ENCODE peak calls at places on chromosomes 3 and 15, in nine cellular contexts. One of them, this sample, is unnamed.
A peak's percentile ranks its signal among the peaks of the same experiment; 100 is the strongest.

GRCh38 chr15:77897896-77898406 is 179.6 kb downstream of the TBC1D2B start:
- DNase-seq in H9: no peak
- DNase-seq in transverse colon: no peak
- DNase-seq in psoas muscle: peak; percentile 12
- DNase-seq in vagina: no peak
- DNase-seq in testis: no peak
- DNase-seq in CD8-positive, alpha-beta memory T cell: no peak
- DNase-seq in heart left ventricle: no peak
- DNase-seq in body of pancreas: no peak
- DNase-seq in this sample: no peak

GRCh38 chr3:144053121-144053520 is 81.5 kb downstream of the DIPK2A start:
- DNase-seq in CD8-positive, alpha-beta memory T cell: no peak
- DNase-seq in vagina: no peak
- DNase-seq in testis: no peak
- DNase-seq in heart left ventricle: no peak
- DNase-seq in psoas muscle: no peak
- DNase-seq in H9: no peak
- DNase-seq in transverse colon: no peak
- DNase-seq in body of pancreas: no peak
- DNase-seq in this sample: no peak

GRCh38 chr3:118472586-118472985 is 562.1 kb downstream of the IGSF11 start:
- DNase-seq in vagina: no peak
- DNase-seq in testis: no peak
- DNase-seq in CD8-positive, alpha-beta memory T cell: no peak
- DNase-seq in transverse colon: no peak
- DNase-seq in body of pancreas: no peak
- DNase-seq in heart left ventricle: no peak
- DNase-seq in H9: no peak
- DNase-seq in psoas muscle: no peak
- DNase-seq in this sample: no peak

GRCh38 chr15:50222181-50222580 is 40.2 kb downstream of the SLC27A2 start:
- DNase-seq in heart left ventricle: no peak
- DNase-seq in body of pancreas: no peak
- DNase-seq in testis: no peak
- DNase-seq in psoas muscle: no peak
- DNase-seq in transverse colon: no peak
- DNase-seq in vagina: no peak
- DNase-seq in H9: no peak
- DNase-seq in CD8-positive, alpha-beta memory T cell: no peak
- DNase-seq in this sample: no peak

GRCh38 chr3:123871946-123872345 is 12.2 kb downstream of the MYLK start:
- DNase-seq in transverse colon: no peak
- DNase-seq in body of pancreas: no peak
- DNase-seq in vagina: no peak
- DNase-seq in CD8-positive, alpha-beta memory T cell: no peak
- DNase-seq in H9: no peak
- DNase-seq in heart left ventricle: no peak
- DNase-seq in testis: no peak
- DNase-seq in psoas muscle: no peak
- DNase-seq in this sample: no peak

GRCh38 chr15:79967331-79968182 is 3.4 kb downstream of the BCL2A1 start:
- DNase-seq in vagina: no peak
- DNase-seq in transverse colon: no peak
- DNase-seq in heart left ventricle: no peak
- DNase-seq in testis: no peak
- DNase-seq in psoas muscle: no peak
- DNase-seq in body of pancreas: no peak
- DNase-seq in CD8-positive, alpha-beta memory T cell: no peak
- DNase-seq in H9: no peak
- DNase-seq in this sample: no peak

GRCh38 chr3:32797776-32798175 is 20.0 kb upstream of the TRIM71 start:
- DNase-seq in psoas muscle: no peak
- DNase-seq in CD8-positive, alpha-beta memory T cell: no peak
- DNase-seq in transverse colon: no peak
- DNase-seq in testis: no peak
- DNase-seq in vagina: no peak
- DNase-seq in heart left ventricle: no peak
- DNase-seq in body of pancreas: no peak
- DNase-seq in H9: no peak
- DNase-seq in this sample: no peak

GRCh38 chr15:60520041-60520824 is 41.3 kb upstream of the ICE2 start:
- DNase-seq in vagina: no peak
- DNase-seq in body of pancreas: no peak
- DNase-seq in transverse colon: no peak
- DNase-seq in psoas muscle: no peak
- DNase-seq in heart left ventricle: no peak
- DNase-seq in testis: no peak
- DNase-seq in CD8-positive, alpha-beta memory T cell: no peak
- DNase-seq in H9: no peak
- DNase-seq in this sample: no peak

GRCh38 chr3:107523361-107524213 is 825 bp downstream of the BBX start:
- DNase-seq in testis: peak; percentile 48
- DNase-seq in vagina: peak; percentile 87
- DNase-seq in transverse colon: peak; percentile 61
- DNase-seq in heart left ventricle: peak; percentile 80
- DNase-seq in CD8-positive, alpha-beta memory T cell: peak; percentile 70
- DNase-seq in body of pancreas: peak; percentile 55
- DNase-seq in psoas muscle: peak; percentile 76
- DNase-seq in H9: peak; percentile 51
- DNase-seq in this sample: peak; percentile 59

GRCh38 chr15:99121207-99121606 is 16.3 kb downstream of the SYNM start:
- DNase-seq in CD8-positive, alpha-beta memory T cell: no peak
- DNase-seq in testis: no peak
- DNase-seq in heart left ventricle: no peak
- DNase-seq in vagina: no peak
- DNase-seq in psoas muscle: peak; percentile 44
- DNase-seq in transverse colon: no peak
- DNase-seq in H9: no peak
- DNase-seq in body of pancreas: no peak
- DNase-seq in this sample: no peak

GRCh38 chr3:56976666-56977560 is 83.6 kb upstream of the SPATA12 start:
- DNase-seq in heart left ventricle: no peak
- DNase-seq in vagina: no peak
- DNase-seq in H9: no peak
- DNase-seq in body of pancreas: no peak
- DNase-seq in testis: peak; percentile 86
- DNase-seq in transverse colon: no peak
- DNase-seq in CD8-positive, alpha-beta memory T cell: no peak
- DNase-seq in psoas muscle: no peak
- DNase-seq in this sample: peak; percentile 58

GRCh38 chr15:69074011-69074842 is 59.7 kb downstream of the NOX5 start:
- DNase-seq in heart left ventricle: peak; percentile 79
- DNase-seq in H9: peak; percentile 76
- DNase-seq in body of pancreas: peak; percentile 54
- DNase-seq in psoas muscle: peak; percentile 68
- DNase-seq in testis: peak; percentile 66
- DNase-seq in CD8-positive, alpha-beta memory T cell: no peak
- DNase-seq in vagina: no peak
- DNase-seq in transverse colon: peak; percentile 75
- DNase-seq in this sample: peak; percentile 70

GRCh38 chr3:10467904-10468610 is 37.3 kb downstream of the ATP2B2 start:
- DNase-seq in H9: no peak
- DNase-seq in CD8-positive, alpha-beta memory T cell: no peak
- DNase-seq in body of pancreas: peak; percentile 21
- DNase-seq in testis: no peak
- DNase-seq in psoas muscle: peak; percentile 86
- DNase-seq in vagina: no peak
- DNase-seq in transverse colon: no peak
- DNase-seq in heart left ventricle: no peak
- DNase-seq in this sample: no peak

GRCh38 chr3:54374214-54374855 is 252.0 kb downstream of the CACNA2D3 start:
- DNase-seq in transverse colon: peak; percentile 41
- DNase-seq in body of pancreas: peak; percentile 31
- DNase-seq in vagina: no peak
- DNase-seq in H9: peak; percentile 52
- DNase-seq in testis: peak; percentile 32
- DNase-seq in CD8-positive, alpha-beta memory T cell: no peak
- DNase-seq in heart left ventricle: no peak
- DNase-seq in psoas muscle: no peak
- DNase-seq in this sample: no peak

GRCh38 chr3:194905696-194906095 is 220.0 kb downstream of the FAM43A start:
- DNase-seq in body of pancreas: no peak
- DNase-seq in H9: no peak
- DNase-seq in psoas muscle: no peak
- DNase-seq in transverse colon: no peak
- DNase-seq in testis: no peak
- DNase-seq in CD8-positive, alpha-beta memory T cell: no peak
- DNase-seq in heart left ventricle: no peak
- DNase-seq in vagina: no peak
- DNase-seq in this sample: no peak

GRCh38 chr3:88785841-88786240 is 321.6 kb upstream of the EPHA3 start:
- DNase-seq in CD8-positive, alpha-beta memory T cell: no peak
- DNase-seq in body of pancreas: no peak
- DNase-seq in H9: no peak
- DNase-seq in testis: no peak
- DNase-seq in transverse colon: no peak
- DNase-seq in psoas muscle: no peak
- DNase-seq in heart left ventricle: no peak
- DNase-seq in vagina: no peak
- DNase-seq in this sample: no peak

GRCh38 chr3:127954642-127955041 is 39.6 kb downstream of the KBTBD12 start:
- DNase-seq in transverse colon: no peak
- DNase-seq in testis: no peak
- DNase-seq in body of pancreas: no peak
- DNase-seq in psoas muscle: peak; percentile 76
- DNase-seq in H9: no peak
- DNase-seq in vagina: no peak
- DNase-seq in CD8-positive, alpha-beta memory T cell: no peak
- DNase-seq in heart left ventricle: peak; percentile 66
- DNase-seq in this sample: no peak

GRCh38 chr15:55282284-55282833 is 7.3 kb downstream of the RAB27A start:
- DNase-seq in H9: no peak
- DNase-seq in vagina: no peak
- DNase-seq in transverse colon: no peak
- DNase-seq in heart left ventricle: no peak
- DNase-seq in testis: peak; percentile 70
- DNase-seq in CD8-positive, alpha-beta memory T cell: no peak
- DNase-seq in body of pancreas: peak; percentile 18
- DNase-seq in psoas muscle: no peak
- DNase-seq in this sample: no peak
- H3K27ac ChIP-seq in H9: no peak overlapping the region
- H3K27ac ChIP-seq in vagina: peak overlapping the region; percentile 61
- H3K27ac ChIP-seq in transverse colon: peak overlapping the region; percentile 35
- H3K27ac ChIP-seq in heart left ventricle: peak overlapping the region; percentile 28
- H3K27ac ChIP-seq in testis: peak overlapping the region; percentile 36
- H3K27ac ChIP-seq in CD8-positive, alpha-beta memory T cell: peak overlapping the region; percentile 67
- H3K27ac ChIP-seq in body of pancreas: peak overlapping the region; percentile 59
- H3K27ac ChIP-seq in psoas muscle: no peak overlapping the region
- H3K27ac ChIP-seq in this sample: no peak overlapping the region

DNA sequence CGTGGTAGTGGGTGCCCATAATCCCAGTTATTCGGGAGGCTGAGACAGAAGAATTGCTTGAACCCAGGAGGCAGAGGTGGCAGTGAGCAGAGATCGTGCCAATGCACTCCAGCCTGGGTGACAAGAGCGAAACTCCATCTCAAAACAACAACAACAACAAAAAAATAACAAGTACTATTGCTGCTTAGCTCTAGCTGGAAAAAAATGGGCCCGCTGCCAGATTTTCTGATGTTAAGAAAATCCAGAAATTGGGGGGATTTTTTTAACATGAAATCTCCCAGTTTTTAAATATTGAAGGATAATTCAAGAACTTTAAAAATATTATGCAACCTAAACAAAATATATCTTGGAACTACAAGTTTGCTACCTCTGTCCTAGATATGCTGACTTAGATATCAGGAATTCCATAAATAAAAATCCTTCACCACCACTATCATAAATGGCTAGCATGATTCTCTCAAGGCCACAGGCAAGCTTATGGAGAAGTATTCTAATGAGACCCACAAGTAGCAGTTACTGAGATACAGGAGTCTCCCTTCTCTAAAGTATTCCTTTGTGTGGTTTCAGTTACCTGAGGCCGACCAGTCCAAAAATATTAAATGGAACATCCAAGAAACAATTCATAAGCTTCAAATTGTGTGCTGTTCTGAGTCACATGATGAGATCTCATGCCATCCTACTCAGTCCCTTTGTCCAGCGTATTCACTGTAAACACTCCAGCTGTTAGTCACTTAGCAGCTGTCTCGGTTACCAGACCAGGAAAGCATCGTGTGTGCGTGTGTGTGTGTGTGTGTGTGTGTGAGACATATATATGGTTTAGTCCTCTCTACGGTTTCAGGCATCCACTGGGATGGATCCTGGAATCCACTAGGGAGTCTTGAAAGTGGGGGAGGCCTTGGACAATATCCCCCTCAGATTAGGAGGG is 277.2 kb downstream of the TBL1XR1 start:
- DNase-seq in CD8-positive, alpha-beta memory T cell: no peak
- DNase-seq in H9: no peak
- DNase-seq in heart left ventricle: no peak
- DNase-seq in psoas muscle: no peak
- DNase-seq in testis: no peak
- DNase-seq in vagina: no peak
- DNase-seq in transverse colon: no peak
- DNase-seq in body of pancreas: peak; percentile 35
- DNase-seq in this sample: no peak
- H3K4me1 ChIP-seq in CD8-positive, alpha-beta memory T cell: no peaks in the 10 kb centered on the region
- H3K4me1 ChIP-seq in H9: peaks cover 16% of the 10 kb centered on the region
- H3K4me1 ChIP-seq in heart left ventricle: no peaks in the 10 kb centered on the region
- H3K4me1 ChIP-seq in psoas muscle: no peaks in the 10 kb centered on the region
- H3K4me1 ChIP-seq in testis: no peaks in the 10 kb centered on the region
- H3K4me1 ChIP-seq in vagina: no peaks in the 10 kb centered on the region
- H3K4me1 ChIP-seq in transverse colon: no peaks in the 10 kb centered on the region
- H3K4me1 ChIP-seq in body of pancreas: peaks cover 42% of the 10 kb centered on the region
- H3K4me1 ChIP-seq in this sample: no peaks in the 10 kb centered on the region

GRCh38 chr3:197083486-197083885 is 53.9 kb upstream of the MELTF start:
- DNase-seq in testis: no peak
- DNase-seq in psoas muscle: peak; percentile 55
- DNase-seq in transverse colon: no peak
- DNase-seq in H9: no peak
- DNase-seq in heart left ventricle: no peak
- DNase-seq in body of pancreas: no peak
- DNase-seq in vagina: no peak
- DNase-seq in CD8-positive, alpha-beta memory T cell: no peak
- DNase-seq in this sample: no peak
- H3K27ac ChIP-seq in testis: no peak overlapping the region
- H3K27ac ChIP-seq in psoas muscle: peak overlapping the region; percentile 75
- H3K27ac ChIP-seq in transverse colon: no peak overlapping the region
- H3K27ac ChIP-seq in H9: no peak overlapping the region
- H3K27ac ChIP-seq in heart left ventricle: no peak overlapping the region
- H3K27ac ChIP-seq in body of pancreas: no peak overlapping the region
- H3K27ac ChIP-seq in vagina: no peak overlapping the region
- H3K27ac ChIP-seq in CD8-positive, alpha-beta memory T cell: no peak overlapping the region
- H3K27ac ChIP-seq in this sample: no peak overlapping the region

DNA sequence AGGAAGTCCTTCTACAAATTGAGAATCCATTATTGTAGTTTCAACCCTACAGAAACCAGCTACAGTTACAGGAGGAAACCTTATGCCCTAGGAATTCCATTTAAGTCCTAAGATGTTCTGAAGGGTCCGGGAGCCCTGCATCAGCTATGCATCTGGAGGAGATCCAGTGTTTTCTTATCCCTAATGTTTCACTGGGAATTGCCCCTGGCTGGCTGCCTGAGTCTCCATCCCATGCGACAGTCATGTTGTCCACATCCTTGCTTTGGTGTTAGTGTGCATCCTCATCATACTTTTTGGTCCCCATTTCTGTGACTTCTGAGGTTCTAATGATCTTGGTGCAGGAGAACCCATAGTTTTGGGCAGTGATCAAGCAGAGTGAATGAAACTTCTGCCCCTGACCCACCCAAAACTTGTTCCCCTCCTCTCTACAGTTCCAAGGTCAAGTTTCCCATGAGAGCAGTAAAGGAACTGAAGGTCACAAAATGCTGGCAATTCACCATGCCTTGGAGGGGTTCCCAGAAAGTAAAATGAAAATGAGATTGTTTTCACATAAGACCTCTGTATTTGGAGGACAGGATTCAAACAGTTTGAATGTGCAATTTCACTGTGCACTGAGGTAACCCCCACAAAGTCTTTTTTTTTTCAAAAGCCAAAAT is 121.9 kb upstream of the PHLDB2 start:
- DNase-seq in body of pancreas: peak; percentile 23
- DNase-seq in vagina: no peak
- DNase-seq in H9: no peak
- DNase-seq in transverse colon: no peak
- DNase-seq in psoas muscle: peak; percentile 53
- DNase-seq in CD8-positive, alpha-beta memory T cell: no peak
- DNase-seq in heart left ventricle: peak; percentile 78
- DNase-seq in testis: peak; percentile 30
- DNase-seq in this sample: no peak
- H3K4me1 ChIP-seq in body of pancreas: peaks cover 74% of the 10 kb centered on the region
- H3K4me1 ChIP-seq in vagina: peaks cover 33% of the 10 kb centered on the region
- H3K4me1 ChIP-seq in H9: no peaks in the 10 kb centered on the region
- H3K4me1 ChIP-seq in transverse colon: no peaks in the 10 kb centered on the region
- H3K4me1 ChIP-seq in psoas muscle: peaks cover 17% of the 10 kb centered on the region
- H3K4me1 ChIP-seq in CD8-positive, alpha-beta memory T cell: no peaks in the 10 kb centered on the region
- H3K4me1 ChIP-seq in heart left ventricle: peaks cover 7% of the 10 kb centered on the region
- H3K4me1 ChIP-seq in testis: peaks cover 6% of the 10 kb centered on the region
- H3K4me1 ChIP-seq in this sample: peaks cover 47% of the 10 kb centered on the region

This sample was measured in right atrium auricular region.